ENCODE peak calls at places on chromosomes 4 and X, in six cellular contexts. D, P, T, Z, O and G are unnamed samples.

GRCh38 chr4:153409412-153409811 is 56.7 kb upstream of the TMEM131L start:
- DNase-seq in D (peak), P (no peak), O (no peak), T (no peak), Z (no peak), G (peak)

GRCh38 chrX:47523297-47523696 is 37.7 kb upstream of the ARAF start:
- DNase-seq in T (peak), Z (peak), P (peak), O (peak), D (peak), G (peak)

GRCh38 chrX:39823424-39823823 is 274.3 kb downstream of the BCOR start:
- DNase-seq in Z (no peak), D (no peak), O (no peak), T (no peak), P (no peak), G (no peak)

GRCh38 chr4:126124817-126125216 is 810.1 kb downstream of the FAT4 start:
- DNase-seq in T (no peak), O (no peak), P (no peak), D (no peak), Z (no peak), G (no peak)

GRCh38 chr4:147409350-147409749 is 71.5 kb upstream of the EDNRA start:
- DNase-seq in O (no peak), D (peak), T (no peak), P (no peak), Z (no peak), G (no peak)

GRCh38 chr4:156771171-156771837 is 200.3 kb downstream of the PDGFC start:
- DNase-seq in T (peak), O (peak), Z (no peak), P (peak), D (peak), G (peak)

GRCh38 chr4:185912779-185913178 is 100.8 kb upstream of the SORBS2 start:
- DNase-seq in O (no peak), D (no peak), Z (no peak), T (no peak), P (no peak), G (no peak)

GRCh38 chr4:139134403-139134802 is 42.6 kb downstream of the ELF2 start:
- DNase-seq in Z (no peak), T (no peak), P (no peak), D (no peak), O (no peak), G (no peak)

GRCh38 chr4:85961887-85962286 is 398.0 kb downstream of the MAPK10 start:
- DNase-seq in T (no peak), Z (no peak), P (no peak), D (no peak), O (no peak), G (no peak)

DNA sequence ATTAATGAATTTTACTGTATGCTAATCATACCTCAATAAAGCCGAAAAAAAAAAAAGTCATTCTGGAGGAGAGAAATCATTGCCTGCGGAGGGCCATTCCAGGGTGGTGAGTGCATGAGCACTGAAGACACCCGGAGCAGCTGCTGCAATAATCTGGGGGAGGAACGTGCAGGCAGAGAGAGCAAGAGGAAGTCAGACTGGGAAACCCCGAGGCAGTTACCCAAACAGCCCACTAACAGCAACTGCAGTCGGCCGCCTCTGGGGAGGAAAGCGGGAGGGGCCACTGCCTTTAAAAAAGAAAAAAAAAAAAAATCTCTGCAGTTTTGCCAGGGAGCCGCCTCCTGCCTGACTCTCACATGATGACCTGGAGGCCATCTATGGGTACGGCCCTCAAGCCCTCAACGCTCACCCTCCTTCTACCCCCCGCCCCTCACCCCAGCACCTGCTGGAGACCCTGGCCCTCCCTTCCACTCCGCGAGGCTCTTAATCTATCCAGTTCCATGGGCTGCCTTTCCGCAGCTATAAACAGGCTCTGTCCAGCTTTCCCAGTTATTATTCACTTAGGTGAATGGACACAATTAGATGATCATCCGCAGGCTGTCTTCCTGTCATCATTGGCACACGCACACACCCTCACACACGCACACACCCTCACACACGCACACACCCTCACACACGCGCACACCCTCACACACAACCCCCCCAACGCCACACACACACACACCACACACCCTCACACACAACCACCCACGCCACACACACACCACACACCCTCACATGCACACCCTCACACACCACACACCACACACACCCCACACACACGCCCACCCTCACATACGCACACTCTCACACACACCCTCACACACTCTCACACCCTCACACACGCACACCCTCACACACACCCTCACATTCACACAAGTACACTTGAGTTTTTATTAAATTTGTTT is 3.4 kb upstream of the AVPR2 start:
- DNase-seq in O (no peak), Z (no peak), P (peak), T (peak), D (peak), G (peak)
- H2AK5ac ChIP-seq in O (no peak), Z (no peak), P (no peak), T (no peak), D (peak), G (no peak)

GRCh38 chrX:130083656-130084382 is 26.5 kb downstream of the ELF4 start:
- DNase-seq in D (no peak), T (no peak), P (no peak), O (no peak), Z (no peak), G (no peak)

GRCh38 chrX:130080791-130081367 is 29.4 kb downstream of the ELF4 start:
- DNase-seq in T (no peak), O (no peak), P (no peak), D (no peak), Z (no peak), G (no peak)

GRCh38 chrX:130081421-130082045 is 28.8 kb downstream of the ELF4 start:
- DNase-seq in P (no peak), D (no peak), T (no peak), O (no peak), Z (no peak), G (no peak)

GRCh38 chrX:130083107-130083490 is 27.2 kb downstream of the ELF4 start:
- DNase-seq in T (peak), Z (no peak), P (no peak), D (no peak), O (no peak), G (no peak)

DNA sequence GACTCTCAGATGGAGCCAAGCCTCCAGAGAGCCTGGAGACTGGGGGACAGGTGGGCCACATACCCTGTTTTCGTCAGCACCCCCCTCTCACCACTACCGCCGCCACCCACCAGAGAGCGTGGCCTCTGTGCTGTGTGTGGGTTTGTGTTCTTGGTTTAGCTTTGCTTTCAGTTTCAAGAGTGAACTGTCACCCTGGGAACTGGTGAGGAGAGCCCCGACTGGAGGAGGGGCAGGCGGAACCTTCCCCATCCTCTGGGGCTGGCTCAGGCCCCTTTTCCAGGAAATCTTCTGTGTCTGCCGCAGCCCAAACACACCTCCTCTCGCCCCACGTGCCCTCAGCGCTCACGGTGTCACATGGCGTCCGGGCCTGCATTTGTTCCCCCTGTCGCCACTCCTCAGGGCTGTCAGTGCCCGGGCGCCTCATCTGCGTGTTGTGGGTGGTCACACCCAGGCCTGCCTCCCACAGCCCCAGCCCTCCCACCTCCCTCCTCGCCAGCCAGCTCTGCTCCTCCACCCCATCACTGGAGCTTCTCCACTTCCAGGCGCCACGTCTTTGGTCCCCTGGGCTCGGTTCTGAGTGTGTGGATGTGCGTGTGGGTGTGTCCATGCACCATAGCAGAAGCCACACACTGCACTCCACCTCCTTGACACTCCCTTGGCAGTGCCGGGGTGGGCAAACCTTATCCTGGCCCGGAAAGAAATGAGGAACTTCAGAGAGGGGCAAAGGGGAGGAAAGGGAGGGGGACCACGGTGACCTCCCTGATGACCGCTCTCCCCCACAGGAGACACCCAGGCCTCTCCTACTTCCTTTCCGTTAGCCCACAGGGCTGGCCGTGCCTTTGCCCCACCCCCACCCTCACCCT is 27.8 kb downstream of the ELF4 start:
- DNase-seq in Z (no peak), P (no peak), D (no peak), O (no peak), T (no peak), G (peak)
- H2AK5ac ChIP-seq in Z (no peak), P (no peak), D (no peak), O (no peak), T (no peak), G (no peak)

DNA sequence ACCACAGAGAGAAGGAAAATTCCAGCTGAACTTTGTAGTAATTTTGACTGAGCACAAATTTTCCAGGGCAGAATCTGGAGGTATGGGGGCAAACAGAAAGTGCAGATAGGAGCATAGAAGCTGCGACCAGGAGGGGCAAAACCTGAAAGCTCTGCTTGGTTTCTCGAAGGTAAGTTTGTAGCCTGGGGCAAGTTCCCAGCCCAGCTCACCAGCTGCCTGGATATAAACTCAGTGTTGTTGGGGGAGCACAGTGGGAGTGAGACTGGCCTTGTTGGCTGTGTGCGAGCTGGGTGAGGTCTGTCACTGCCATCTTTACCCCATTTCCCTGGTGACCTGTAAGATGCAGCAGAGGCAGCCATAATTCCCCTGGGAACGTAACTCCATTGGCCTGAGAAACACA is 213.5 kb upstream of the POF1B start:
- DNase-seq in Z (no peak), D (no peak), P (no peak), O (no peak), T (no peak), G (no peak)
- H2AK5ac ChIP-seq in Z (no peak), D (no peak), P (no peak), O (no peak), T (no peak), G (no peak)

DNA sequence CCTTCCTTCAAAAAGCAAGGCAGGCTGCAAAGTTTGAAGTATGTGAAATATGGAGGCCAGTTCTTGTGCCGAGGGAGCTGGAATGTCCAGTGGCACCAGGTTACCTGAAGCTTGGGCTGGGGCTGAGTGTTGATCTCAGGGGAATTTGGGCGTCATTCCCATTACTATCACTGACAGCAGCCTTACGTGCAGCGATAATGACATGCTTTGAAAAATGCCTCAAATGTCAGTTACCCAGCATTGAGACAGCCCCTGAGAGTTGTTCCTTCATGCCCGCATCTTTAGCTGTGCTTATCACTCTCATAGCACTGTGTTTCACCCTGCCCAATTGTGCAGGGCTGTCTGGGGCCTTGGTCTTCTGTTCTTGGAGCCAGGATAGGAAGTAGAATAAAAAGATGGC is 27.4 kb downstream of the SLC16A2 start:
- DNase-seq in D (no peak), Z (no peak), O (no peak), P (no peak), T (no peak), G (no peak)
- H2AK5ac ChIP-seq in D (no peak), Z (no peak), O (no peak), P (no peak), T (no peak), G (no peak)